ENCODE peak calls at places on chromosomes 13 and 19, in nine cellular contexts. A, E, C, D, W, P, L, G and U are unnamed samples.
A peak's percentile ranks its signal among the peaks of the same experiment; 100 is the strongest.

GRCh38 chr13:41007359-41008118 is 11.6 kb downstream of the ELF1 start:
- DNase-seq in D (no peak), W (no peak), L (no peak), A (no peak), E (no peak), C (no peak), P (no peak), G (no peak), U (no peak)

GRCh38 chr13:20570540-20570939 is 3.6 kb downstream of the IFT88 start:
- DNase-seq in G (no peak), E (no peak), W (no peak), C (peak; percentile 79), D (no peak), A (no peak), P (no peak), L (no peak), U (no peak)

GRCh38 chr19:10928563-10929401 is at the start of the genes TIMM29 and YIPF2:
- DNase-seq in E (peak; percentile 87), L (peak; percentile 98), W (peak; percentile 97), G (peak; percentile 98), C (peak; percentile 98), A (peak; percentile 98), D (peak; percentile 90), P (peak; percentile 97), U (peak; percentile 90)

GRCh38 chr13:29758591-29759114 is 91.8 kb downstream of the UBL3 start:
- DNase-seq in P (no peak), A (no peak), G (no peak), E (no peak), W (no peak), D (peak; percentile 46), L (peak; percentile 70), C (no peak), U (no peak)

GRCh38 chr13:110714798-110715394 is 1.4 kb downstream of the ING1 start:
- DNase-seq in W (peak; percentile 61), C (peak; percentile 34), E (no peak), A (peak; percentile 61), G (peak; percentile 74), D (no peak), P (peak; percentile 67), L (peak; percentile 63), U (no peak)

GRCh38 chr13:105759467-105759866 is 776.0 kb downstream of the EFNB2 start:
- DNase-seq in E (no peak), L (no peak), W (no peak), G (no peak), A (no peak), D (no peak), P (no peak), C (no peak), U (no peak)

GRCh38 chr19:38535212-38535611 is 82.5 kb downstream of the MAP4K1 start:
- DNase-seq in L (no peak), D (no peak), C (no peak), A (no peak), P (no peak), W (no peak), G (no peak), E (no peak), U (no peak)

GRCh38 chr19:494171-495046 is 1.9 kb upstream of the MADCAM1 start:
- DNase-seq in E (no peak), D (no peak), L (no peak), C (no peak), A (no peak), W (no peak), P (no peak), G (no peak), U (no peak)

GRCh38 chr19:37413243-37414084 is 42.6 kb downstream of the ZNF527 start:
- DNase-seq in C (peak; percentile 7), L (no peak), W (no peak), G (no peak), D (no peak), P (no peak), E (no peak), A (no peak), U (no peak)

GRCh38 chr19:3459322-3459881 is 20.9 kb downstream of the SMIM24 start:
- DNase-seq in G (peak; percentile 94), E (peak; percentile 78), D (no peak), L (peak; percentile 63), P (peak; percentile 82), W (peak; percentile 71), A (peak; percentile 73), C (peak; percentile 93), U (peak; percentile 96)

GRCh38 chr13:77533875-77534788 is 1.4 kb upstream of the SCEL start:
- DNase-seq in P (no peak), A (peak; percentile 54), E (no peak), L (no peak), W (no peak), D (no peak), C (peak; percentile 26), G (no peak), U (peak; percentile 36)

GRCh38 chr19:28234637-28235036 is 978.3 kb downstream of the UQCRFS1 start:
- DNase-seq in A (no peak), E (no peak), G (peak; percentile 6), W (no peak), D (no peak), P (no peak), L (no peak), C (no peak), U (peak; percentile 74)

GRCh38 chr13:111882351-111882750 is 184.6 kb upstream of the SOX1 start:
- DNase-seq in C (no peak), E (no peak), P (no peak), W (no peak), G (no peak), D (no peak), L (no peak), A (no peak), U (no peak)

GRCh38 chr19:37933965-37934364 is 27.0 kb downstream of the SIPA1L3 start:
- DNase-seq in E (no peak), G (peak; percentile 53), L (no peak), C (peak; percentile 74), A (no peak), W (no peak), D (no peak), P (no peak), U (peak; percentile 84)

GRCh38 chr19:42311612-42312160 is 1.4 kb upstream of the TMEM145 start:
- DNase-seq in P (no peak), L (no peak), D (no peak), A (no peak), E (no peak), C (no peak), W (no peak), G (no peak), U (no peak)

GRCh38 chr19:50568321-50569022 is at the start of gene LRRC4B:
- DNase-seq in C (no peak), D (no peak), G (no peak), E (no peak), W (no peak), P (no peak), L (no peak), A (no peak), U (no peak)

GRCh38 chr19:11767633-11768133 is 883 bp downstream of the ZNF441 start:
- DNase-seq in G (peak; percentile 13), C (peak; percentile 33), W (peak; percentile 54), A (peak; percentile 48), L (peak; percentile 69), D (no peak), P (peak; percentile 18), E (no peak), U (peak; percentile 10)

GRCh38 chr19:3480383-3481091 is at the start of gene SMIM24:
- DNase-seq in L (peak; percentile 73), P (no peak), C (no peak), E (no peak), G (no peak), D (no peak), W (no peak), A (no peak), U (no peak)

GRCh38 chr13:25771641-25772478 is 280.0 kb downstream of the SHISA2 start:
- DNase-seq in G (no peak), C (no peak), L (no peak), D (no peak), P (no peak), W (no peak), A (no peak), E (no peak), U (peak; percentile 55)
- H3K4me3 ChIP-seq in G (no peak overlapping the region), C (no peak overlapping the region), L (no peak overlapping the region), D (no peak overlapping the region), P (no peak overlapping the region), W (no peak overlapping the region), A (no peak overlapping the region), E (no peak overlapping the region), U (no peak overlapping the region)

DNA sequence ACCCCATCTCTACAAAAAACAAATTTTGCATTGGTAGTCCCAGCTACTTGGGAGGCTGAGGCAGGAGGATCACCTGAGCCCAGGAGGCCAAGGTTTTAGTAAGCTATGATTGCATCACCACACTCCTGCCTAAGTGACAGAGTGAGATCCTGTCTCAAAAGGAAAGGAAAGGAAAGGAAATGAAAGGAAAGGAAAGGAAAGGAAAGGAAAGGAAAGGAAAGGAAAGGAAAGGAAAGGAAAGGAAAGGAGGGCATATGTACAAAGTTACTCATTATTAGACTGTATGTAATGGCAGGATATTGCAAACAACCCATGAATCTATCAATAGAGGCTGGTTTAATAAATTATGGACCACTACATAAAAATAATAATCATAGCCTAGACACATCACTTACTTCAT is 40.8 kb upstream of the CACNA1A start:
- DNase-seq in E (no peak), L (no peak), C (no peak), P (no peak), W (no peak), A (no peak), D (no peak), G (no peak), U (no peak)
- H3K4me3 ChIP-seq in E (no peak overlapping the region), L (no peak overlapping the region), C (no peak overlapping the region), P (no peak overlapping the region), W (no peak overlapping the region), A (no peak overlapping the region), D (no peak overlapping the region), G (no peak overlapping the region), U (no peak overlapping the region)

DNA sequence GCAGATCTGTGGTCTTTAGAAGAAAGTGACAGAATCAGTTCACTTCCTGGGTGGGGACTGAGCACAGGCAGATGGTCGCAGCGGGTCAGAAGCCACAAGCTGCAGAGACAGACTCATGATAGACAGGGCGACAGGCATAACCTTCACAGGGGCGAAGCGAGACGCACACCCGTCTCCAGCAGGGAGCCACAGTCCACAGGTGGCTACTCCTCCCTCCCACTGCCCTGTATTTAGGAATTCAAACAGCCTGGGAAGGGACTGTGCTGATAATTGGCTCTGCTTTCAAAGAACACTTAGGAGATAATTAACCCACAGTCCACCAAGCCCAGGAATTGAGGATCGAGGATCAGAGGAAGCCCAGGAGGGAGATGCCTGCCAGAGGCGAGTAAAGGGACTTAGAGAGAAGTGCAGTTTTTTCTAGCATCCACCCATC is 23.2 kb downstream of the RFX2 start:
- DNase-seq in E (no peak), P (no peak), C (no peak), L (peak; percentile 53), A (no peak), G (no peak), W (no peak), D (no peak), U (no peak)
- H3K4me3 ChIP-seq in E (peak overlapping the region; percentile 34), P (no peak overlapping the region), C (no peak overlapping the region), L (no peak overlapping the region), A (no peak overlapping the region), G (no peak overlapping the region), W (peak overlapping the region; percentile 42), D (no peak overlapping the region), U (no peak overlapping the region)

DNA sequence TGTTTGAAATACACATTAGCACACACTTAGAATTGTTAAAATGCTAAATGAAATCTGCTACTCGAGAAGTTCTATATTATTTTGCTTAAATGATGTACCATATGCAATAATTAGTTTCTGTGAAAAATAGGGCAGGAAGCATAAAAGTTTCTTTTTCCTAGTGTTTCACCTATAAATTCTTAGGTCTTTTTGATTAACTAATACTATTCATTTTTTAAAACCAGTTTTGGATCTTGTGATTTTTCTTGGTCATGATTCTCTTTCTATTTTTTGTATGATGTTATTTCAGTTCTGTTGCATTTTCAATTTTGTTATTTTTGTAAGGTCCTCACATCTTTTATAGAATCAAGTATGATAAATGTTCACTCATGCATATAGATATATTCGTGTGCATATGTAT is 66.1 kb downstream of the URI1 start:
- DNase-seq in P (no peak), G (no peak), C (no peak), A (no peak), D (no peak), W (no peak), E (no peak), L (no peak), U (no peak)
- H3K4me3 ChIP-seq in P (no peak overlapping the region), G (no peak overlapping the region), C (no peak overlapping the region), A (no peak overlapping the region), D (no peak overlapping the region), W (no peak overlapping the region), E (no peak overlapping the region), L (no peak overlapping the region), U (no peak overlapping the region)